ENCODE peak calls at places on chromosomes 13 and 19, in four cellular contexts. One of them, this sample, is unnamed.

GRCh38 chr19:42249149-42249750 is 5.7 kb downstream of the ERF start:
- DNase-seq in heart left ventricle: no peak
- DNase-seq in esophagus squamous epithelium: no peak
- DNase-seq in tibial nerve: no peak
- DNase-seq in this sample: no peak

GRCh38 chr13:46622918-46623256 is 69.9 kb downstream of the LRCH1 start:
- DNase-seq in heart left ventricle: peak
- DNase-seq in esophagus squamous epithelium: no peak
- DNase-seq in tibial nerve: peak
- DNase-seq in this sample: no peak

GRCh38 chr19:15595069-15595468 is 19.9 kb upstream of the CYP4F8 start:
- DNase-seq in heart left ventricle: no peak
- DNase-seq in esophagus squamous epithelium: no peak
- DNase-seq in tibial nerve: no peak
- DNase-seq in this sample: peak

GRCh38 chr13:77543711-77544110 is 8.2 kb downstream of the SCEL start:
- DNase-seq in heart left ventricle: no peak
- DNase-seq in esophagus squamous epithelium: no peak
- DNase-seq in tibial nerve: no peak
- DNase-seq in this sample: no peak

GRCh38 chr19:16019691-16020448 is 56.4 kb upstream of the TPM4 start:
- DNase-seq in heart left ventricle: no peak
- DNase-seq in esophagus squamous epithelium: no peak
- DNase-seq in tibial nerve: no peak
- DNase-seq in this sample: peak

GRCh38 chr13:64992314-64992713 is 2237.8 kb downstream of the PCDH9 start:
- DNase-seq in heart left ventricle: no peak
- DNase-seq in esophagus squamous epithelium: no peak
- DNase-seq in tibial nerve: no peak
- DNase-seq in this sample: no peak

GRCh38 chr19:1069009-1069779 is 2.2 kb downstream of the ARHGAP45 start:
- DNase-seq in heart left ventricle: peak
- DNase-seq in esophagus squamous epithelium: no peak
- DNase-seq in tibial nerve: peak
- DNase-seq in this sample: no peak

GRCh38 chr19:51150627-51151026 is 8.5 kb downstream of the SIGLEC7 start:
- DNase-seq in heart left ventricle: no peak
- DNase-seq in esophagus squamous epithelium: no peak
- DNase-seq in tibial nerve: no peak
- DNase-seq in this sample: no peak

GRCh38 chr13:33125821-33126570 is 109.8 kb downstream of the KL start:
- DNase-seq in heart left ventricle: peak
- DNase-seq in esophagus squamous epithelium: no peak
- DNase-seq in tibial nerve: peak
- DNase-seq in this sample: no peak

GRCh38 chr19:13017306-13018036 is 22.2 kb downstream of the NFIX start:
- DNase-seq in heart left ventricle: no peak
- DNase-seq in esophagus squamous epithelium: no peak
- DNase-seq in tibial nerve: no peak
- DNase-seq in this sample: no peak
- H3K4me3 ChIP-seq in heart left ventricle: no peak
- H3K4me3 ChIP-seq in esophagus squamous epithelium: peak
- H3K4me3 ChIP-seq in tibial nerve: no peak
- H3K4me3 ChIP-seq in this sample: peak

DNA sequence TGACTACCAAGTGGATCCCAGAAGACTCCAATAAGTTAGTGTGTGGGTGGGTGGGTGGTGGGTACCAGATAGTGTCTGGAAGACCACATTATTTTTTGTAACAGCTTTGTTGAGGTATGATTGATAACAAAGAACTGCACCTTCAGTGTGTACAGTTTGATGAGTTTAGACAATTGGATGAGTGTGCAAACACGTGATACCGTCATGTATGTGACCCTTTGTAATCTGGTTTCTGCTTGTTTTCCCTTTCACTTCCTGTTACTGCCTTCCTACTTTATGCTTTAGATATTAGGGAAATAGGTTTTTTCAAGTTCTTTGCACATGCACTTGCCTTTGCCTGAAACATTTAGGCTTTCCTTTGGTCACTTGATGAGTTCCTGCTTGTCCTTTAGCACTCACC is 8.5 kb downstream of the RPL21 start:
- DNase-seq in heart left ventricle: no peak
- DNase-seq in esophagus squamous epithelium: no peak
- DNase-seq in tibial nerve: no peak
- DNase-seq in this sample: no peak
- H3K27ac ChIP-seq in heart left ventricle: no peak
- H3K27ac ChIP-seq in esophagus squamous epithelium: no peak
- H3K27ac ChIP-seq in tibial nerve: no peak
- H3K27ac ChIP-seq in this sample: peak

GRCh38 chr19:34274827-34275625 is 20.7 kb downstream of the GARRE1 start:
- DNase-seq in heart left ventricle: no peak
- DNase-seq in esophagus squamous epithelium: no peak
- DNase-seq in tibial nerve: no peak
- DNase-seq in this sample: no peak
- TF ChIP-seq CTCF in heart left ventricle: no peak
- TF ChIP-seq CTCF in esophagus squamous epithelium: no peak
- TF ChIP-seq CTCF in tibial nerve: no peak
- TF ChIP-seq CTCF in this sample: no peak

GRCh38 chr19:32673573-32673972 is 1.4 kb downstream of the ANKRD27 start:
- DNase-seq in heart left ventricle: no peak
- DNase-seq in esophagus squamous epithelium: no peak
- DNase-seq in tibial nerve: no peak
- DNase-seq in this sample: no peak
- H3K4me3 ChIP-seq in heart left ventricle: no peak
- H3K4me3 ChIP-seq in esophagus squamous epithelium: peak
- H3K4me3 ChIP-seq in tibial nerve: peak
- H3K4me3 ChIP-seq in this sample: peak

DNA sequence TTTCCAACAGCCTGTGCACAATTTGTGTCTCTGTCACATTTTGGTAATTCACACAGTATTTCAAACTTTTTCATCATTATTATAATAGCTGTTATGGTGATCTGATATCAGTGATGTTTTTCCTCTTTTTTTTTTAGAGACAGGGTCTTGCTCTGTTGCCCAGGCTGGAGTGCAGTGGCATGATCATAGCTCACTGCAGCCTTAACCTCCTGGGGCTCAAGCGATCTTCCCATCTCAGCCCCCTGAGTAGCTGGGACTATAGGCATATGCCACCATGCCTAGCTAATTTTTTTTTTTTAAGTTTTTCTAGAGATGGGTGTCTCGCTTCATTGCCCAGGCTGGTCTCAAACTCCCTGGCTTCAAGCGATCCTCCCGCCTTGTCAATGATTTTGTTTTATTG is 5.8 kb downstream of the MARK4 start:
- DNase-seq in heart left ventricle: no peak
- DNase-seq in esophagus squamous epithelium: no peak
- DNase-seq in tibial nerve: no peak
- DNase-seq in this sample: no peak
- H3K27ac ChIP-seq in heart left ventricle: no peak
- H3K27ac ChIP-seq in esophagus squamous epithelium: no peak
- H3K27ac ChIP-seq in tibial nerve: no peak
- H3K27ac ChIP-seq in this sample: no peak

DNA sequence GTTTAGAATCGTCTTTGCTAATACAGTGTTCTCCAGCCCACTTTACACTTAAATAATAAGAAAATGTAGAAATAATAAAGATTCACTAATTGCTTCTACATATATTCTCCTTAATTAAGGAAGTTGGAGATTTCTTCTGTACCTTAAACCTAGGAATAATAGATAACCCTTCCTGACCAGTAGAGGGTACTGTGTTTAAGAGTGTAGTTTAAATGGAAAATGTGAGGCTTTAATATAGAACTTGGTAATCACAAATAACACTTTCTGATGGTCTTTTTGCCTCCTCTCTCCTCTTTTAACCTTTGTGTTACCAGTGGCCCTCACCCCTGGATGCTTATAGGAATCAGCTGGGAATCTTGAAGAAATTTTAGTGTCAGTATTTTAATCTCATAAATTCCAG is 20.7 kb downstream of the POMP start:
- DNase-seq in heart left ventricle: no peak
- DNase-seq in esophagus squamous epithelium: no peak
- DNase-seq in tibial nerve: no peak
- DNase-seq in this sample: no peak
- TF ChIP-seq CTCF in heart left ventricle: peak
- TF ChIP-seq CTCF in esophagus squamous epithelium: peak
- TF ChIP-seq CTCF in tibial nerve: peak
- TF ChIP-seq CTCF in this sample: no peak

This sample was measured in coronary artery.